ENCODE peak calls at places on chromosomes 13 and 19, in six cellular contexts. J is tibial nerve, W is natural killer cell, O is MCF 10A, M is mesothelial cell of epicardium, R is neural crest cell. F is an unnamed sample.

GRCh38 chr13:98004107-98004506 is 50.6 kb downstream of the IPO5 start:
- DNase-seq in M (no peak), R (no peak), W (no peak), O (no peak), J (no peak), F (no peak)

GRCh38 chr13:106602178-106602577 is 34.2 kb upstream of the ARGLU1 start:
- DNase-seq in W (no peak), M (no peak), O (no peak), J (no peak), R (no peak), F (no peak)

GRCh38 chr19:28313633-28314032 is 899.3 kb downstream of the UQCRFS1 start:
- DNase-seq in O (no peak), W (no peak), R (no peak), M (no peak), J (no peak), F (no peak)

GRCh38 chr13:23020246-23020843 is 160.4 kb upstream of the SGCG start:
- DNase-seq in M (peak), O (peak), W (no peak), J (peak), R (peak), F (no peak)

GRCh38 chr19:58054792-58055482 is 4.1 kb upstream of the ZNF135 start:
- DNase-seq in O (no peak), W (no peak), J (no peak), M (no peak), R (no peak), F (no peak)

GRCh38 chr13:76398426-76398825 is 487.8 kb downstream of the KCTD12 start:
- DNase-seq in J (no peak), R (no peak), W (no peak), M (no peak), O (peak), F (no peak)

GRCh38 chr13:93151277-93151676 is 75.3 kb upstream of the GPC6 start:
- DNase-seq in W (no peak), O (peak), R (no peak), J (no peak), M (no peak), F (no peak)

GRCh38 chr19:13727798-13728197 is 36.5 kb upstream of the MRI1 start:
- DNase-seq in W (no peak), J (no peak), O (no peak), R (no peak), M (no peak), F (no peak)

GRCh38 chr13:43546821-43547220 is 240.0 kb downstream of the ENOX1 start:
- DNase-seq in J (no peak), O (no peak), M (no peak), R (no peak), W (no peak), F (no peak)

GRCh38 chr19:33348301-33349010 is 25.1 kb upstream of the CEBPG start:
- DNase-seq in R (no peak), M (no peak), W (no peak), O (no peak), J (no peak), F (no peak)

GRCh38 chr19:50820549-50821247 is 2.9 kb downstream of the KLK1 start:
- DNase-seq in J (no peak), M (no peak), O (no peak), W (no peak), R (no peak), F (no peak)

GRCh38 chr13:41837668-41838067 is 123.2 kb downstream of the VWA8 start:
- DNase-seq in O (no peak), W (no peak), M (no peak), J (no peak), R (no peak), F (no peak)

GRCh38 chr13:25990801-25991200 is 61.0 kb downstream of the SHISA2 start:
- DNase-seq in W (no peak), O (no peak), R (no peak), M (no peak), J (no peak), F (no peak)

GRCh38 chr13:30681489-30682242 is 53.7 kb upstream of the ALOX5AP start:
- DNase-seq in R (no peak), J (no peak), W (no peak), M (no peak), O (no peak), F (no peak)

GRCh38 chr19:9986787-9987281 is 23.5 kb downstream of the COL5A3 start:
- DNase-seq in J (no peak), M (no peak), R (no peak), O (no peak), W (no peak), F (no peak)

GRCh38 chr13:23618341-23618740 is 48.1 kb downstream of the TNFRSF19 start:
- DNase-seq in R (no peak), W (no peak), O (peak), M (no peak), J (no peak), F (no peak)

GRCh38 chr19:31338069-31338767 is 11.0 kb downstream of the TSHZ3 start:
- DNase-seq in O (no peak), R (peak), M (peak), W (peak), J (no peak), F (no peak)

GRCh38 chr13:62293081-62293480 is 877.4 kb upstream of the PCDH20 start:
- DNase-seq in J (no peak), W (no peak), R (no peak), O (peak), M (no peak), F (no peak)

GRCh38 chr13:79869326-79869725 is 388.4 kb downstream of the NDFIP2 start:
- DNase-seq in O (no peak), W (no peak), R (no peak), J (no peak), M (no peak), F (no peak)

GRCh38 chr19:45879055-45879454 is 6.9 kb downstream of the IRF2BP1 start:
- DNase-seq in J (no peak), R (no peak), W (no peak), M (no peak), O (no peak), F (no peak)

GRCh38 chr13:26377038-26377437 is 123.1 kb downstream of the CDK8 start:
- DNase-seq in R (peak), J (no peak), M (no peak), W (no peak), O (peak), F (no peak)

GRCh38 chr19:38569368-38569983 is 48.3 kb downstream of the MAP4K1 start:
- DNase-seq in M (no peak), W (no peak), J (no peak), O (no peak), R (no peak), F (no peak)

DNA sequence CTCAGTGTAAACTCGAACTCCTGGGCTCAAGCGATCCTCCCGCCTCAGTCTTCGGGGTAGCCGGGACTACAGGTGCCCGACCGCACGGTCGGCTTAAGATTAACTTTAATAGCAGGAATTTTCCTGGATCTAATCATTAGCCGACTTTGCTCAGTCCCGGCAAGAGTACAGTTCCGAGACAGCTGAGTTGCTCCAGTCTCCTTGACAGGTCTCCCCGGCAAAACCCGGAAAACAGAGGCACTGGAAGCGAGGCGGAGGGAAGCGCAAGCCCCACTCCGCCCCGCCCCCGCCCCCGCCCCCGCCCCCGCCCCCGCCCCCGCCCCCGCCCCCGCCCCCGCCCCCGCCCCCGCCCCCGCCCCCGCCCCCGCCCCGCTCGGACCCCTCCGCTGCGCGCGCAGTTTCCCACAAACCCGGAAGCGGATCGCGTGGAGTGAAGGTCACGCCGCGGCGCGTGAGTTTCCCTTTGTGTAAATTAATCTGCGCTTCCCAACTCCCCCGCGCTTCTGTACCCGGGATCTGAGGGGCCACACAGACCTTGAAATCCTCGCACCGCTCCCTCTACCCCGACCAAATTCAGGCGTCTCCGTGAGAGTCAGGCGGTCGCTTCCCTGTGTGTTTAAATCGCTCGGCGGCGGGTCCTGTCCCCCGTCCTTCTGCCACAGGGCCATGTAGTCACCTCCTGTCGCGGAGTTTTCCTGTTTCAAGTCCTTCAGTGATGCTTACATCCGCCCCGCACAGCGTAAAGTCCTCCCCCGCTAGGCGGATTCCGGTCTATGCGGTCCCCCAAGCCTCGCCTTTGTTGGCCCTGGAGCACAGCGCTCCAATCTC is at the start of gene ZNF480:
- DNase-seq in O (peak), W (peak), J (peak), M (peak), R (peak), F (peak)
- TF ChIP-seq CTCF in O (no peak), W (no peak), J (no peak), M (no peak), R (peak), F (peak)

GRCh38 chr19:35783469-35784400 is 8.4 kb downstream of the ARHGAP33 start:
- DNase-seq in M (no peak), J (no peak), R (no peak), O (no peak), W (no peak), F (no peak)
- TF ChIP-seq CTCF in M (no peak), J (no peak), R (no peak), O (no peak), W (no peak), F (no peak)

GRCh38 chr13:34941835-34942731 is at the start of gene NBEA:
- DNase-seq in W (peak), R (peak), M (peak), O (peak), J (peak), F (peak)

GRCh38 chr13:34942732-34943674 is 933 bp downstream of the NBEA start:
- DNase-seq in O (no peak), J (no peak), W (no peak), R (peak), M (no peak), F (no peak)

GRCh38 chr13:34935841-34936240 is 6.2 kb upstream of the NBEA start:
- DNase-seq in O (no peak), M (no peak), J (no peak), W (no peak), R (no peak), F (no peak)

GRCh38 chr13:34941436-34941834 is 635 bp upstream of the NBEA start:
- DNase-seq in M (no peak), O (no peak), R (no peak), W (no peak), J (no peak), F (no peak)

DNA sequence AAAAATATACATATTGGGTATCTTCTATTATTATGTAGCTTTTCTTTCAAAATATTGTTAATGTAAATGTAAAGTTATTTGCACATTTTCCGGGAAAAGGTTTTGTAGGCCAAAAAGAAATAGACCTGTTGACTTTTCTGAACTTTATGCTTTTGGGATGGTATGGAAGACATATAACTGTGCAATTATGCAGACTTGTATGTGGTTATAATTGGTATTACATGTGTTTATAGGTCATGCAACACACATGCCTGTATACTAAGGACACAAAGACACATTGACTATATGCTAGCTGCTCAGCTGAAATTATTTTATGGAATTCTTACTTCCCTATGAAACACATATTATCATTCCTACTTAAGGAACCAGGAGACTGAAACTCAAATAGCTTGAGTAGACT is 2.3 kb upstream of the NBEA start:
- DNase-seq in J (no peak), R (no peak), M (no peak), W (no peak), O (no peak), F (no peak)
- TF ChIP-seq CTCF in J (no peak), R (peak), M (no peak), W (no peak), O (no peak), F (peak)

GRCh38 chr19:40225440-40226305 is 816 bp downstream of the CCNP start:
- DNase-seq in J (no peak), W (no peak), O (no peak), R (no peak), M (no peak), F (no peak)
- TF ChIP-seq CTCF in J (no peak), W (no peak), O (no peak), R (no peak), M (no peak), F (no peak)

GRCh38 chr13:73259061-73259908 is 200.5 kb downstream of the KLF5 start:
- DNase-seq in O (no peak), J (no peak), M (no peak), W (no peak), R (no peak), F (no peak)
- TF ChIP-seq CTCF in O (no peak), J (no peak), M (no peak), W (no peak), R (no peak), F (no peak)

DNA sequence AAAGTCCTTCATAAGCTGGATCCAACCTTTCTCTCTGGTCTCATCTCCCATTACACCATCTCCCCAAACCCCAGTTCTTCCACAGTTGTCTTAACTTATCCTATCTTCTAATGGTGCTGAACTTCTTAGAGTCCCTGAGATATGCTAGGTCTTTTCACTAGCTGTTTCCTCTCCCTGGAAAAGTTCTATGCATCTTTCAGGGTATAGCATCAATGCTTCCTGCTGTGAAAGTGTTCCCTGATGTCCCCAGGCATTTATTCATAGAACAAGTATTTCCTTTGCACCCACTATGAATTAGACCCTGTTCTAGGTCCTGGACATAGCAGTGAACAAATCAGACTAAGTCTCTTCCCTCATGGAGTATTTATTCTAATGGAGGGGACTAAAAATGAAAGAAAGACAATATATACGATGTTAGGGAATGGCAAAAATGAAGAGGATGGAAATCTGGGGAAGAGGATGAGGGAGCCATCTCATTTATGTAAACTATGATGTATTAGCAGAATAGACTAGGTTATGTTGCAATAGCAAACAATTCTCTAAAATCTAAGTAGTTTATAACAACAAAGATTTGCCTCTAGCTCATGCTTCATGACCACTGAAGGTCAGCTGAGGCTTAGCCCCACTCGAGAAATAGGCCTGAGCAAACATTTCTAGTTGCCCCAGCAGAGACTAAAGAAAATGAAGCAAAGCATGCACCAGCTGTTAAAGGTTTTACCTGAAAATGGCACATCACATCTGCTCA is 120.0 kb downstream of the CYSLTR2 start:
- DNase-seq in O (no peak), W (no peak), M (no peak), J (no peak), R (no peak), F (no peak)
- TF ChIP-seq CTCF in O (no peak), W (no peak), M (no peak), J (no peak), R (no peak), F (no peak)

GRCh38 chr19:39745645-39746044 is 7.8 kb upstream of the CLC start:
- DNase-seq in O (no peak), R (no peak), M (no peak), W (no peak), J (no peak), F (no peak)

GRCh38 chr19:39752795-39753194 is 15.0 kb upstream of the CLC start:
- DNase-seq in J (no peak), W (no peak), M (no peak), R (no peak), O (no peak), F (no peak)

GRCh38 chr19:39752390-39752789 is 14.6 kb upstream of the CLC start:
- DNase-seq in O (no peak), M (no peak), W (no peak), R (no peak), J (no peak), F (no peak)

GRCh38 chr19:39746836-39747529 is 9.2 kb upstream of the CLC start:
- DNase-seq in R (no peak), J (no peak), M (no peak), W (no peak), O (no peak), F (no peak)
- TF ChIP-seq CTCF in R (no peak), J (no peak), M (no peak), W (no peak), O (no peak), F (no peak)

DNA sequence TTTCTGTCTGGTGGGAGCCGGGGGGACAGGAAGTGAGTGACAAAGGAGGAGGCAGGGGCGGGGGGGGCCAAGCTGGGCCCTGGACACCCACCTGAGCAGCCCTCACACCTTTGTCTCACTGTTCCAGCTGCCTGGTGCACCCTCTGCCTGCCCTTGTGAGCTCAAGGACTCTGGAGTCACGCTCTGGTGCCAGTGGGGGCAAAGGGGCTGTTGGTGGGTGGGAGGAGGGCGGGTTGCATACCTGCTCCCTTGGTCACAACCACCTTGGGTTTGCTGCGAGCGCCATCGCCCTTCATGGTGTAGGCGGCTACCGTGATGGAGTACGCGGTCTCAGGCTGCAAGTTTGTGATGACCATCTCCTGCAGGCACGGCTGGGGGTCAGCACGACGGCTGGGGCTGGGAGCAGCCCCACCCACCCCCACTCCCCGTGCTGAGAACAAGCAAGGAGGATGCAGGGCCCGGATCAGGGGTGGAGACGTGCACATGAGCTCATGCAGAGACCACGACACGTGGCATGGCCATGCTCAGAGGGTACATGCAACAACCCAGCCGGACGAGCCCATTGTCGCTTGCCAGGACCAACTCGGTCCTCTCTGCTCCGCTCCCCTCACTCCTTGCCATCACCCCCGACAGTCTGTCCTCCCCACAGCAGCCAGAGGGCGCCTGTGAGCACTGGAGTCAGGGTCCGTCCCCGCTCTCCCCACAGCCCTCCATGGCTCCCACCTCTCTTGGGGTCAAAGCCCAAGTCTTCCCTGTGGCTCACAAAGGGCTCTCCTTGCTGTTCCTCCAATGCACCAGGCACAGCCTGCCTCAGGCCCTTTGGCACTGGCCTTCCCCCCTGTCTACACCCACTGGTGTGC is 114.9 kb downstream of the PTPRS start:
- DNase-seq in O (no peak), J (no peak), W (no peak), R (peak), M (no peak), F (no peak)
- TF ChIP-seq CTCF in O (peak), J (peak), W (no peak), R (peak), M (peak), F (peak)

F was measured in type B pancreatic cell.